ENCODE peak calls at places on chromosomes 5 and 9, in six cellular contexts. One of them, this sample, is unnamed.

GRCh38 chr9:72305102-72305546 is 59.9 kb downstream of the ZFAND5 start:
- DNase-seq in cardiac muscle cell: peak
- DNase-seq in cardiac fibroblast: peak
- DNase-seq in GM12865: peak
- DNase-seq in Calu3: peak
- DNase-seq in foreskin fibroblast: peak
- DNase-seq in this sample: no peak

GRCh38 chr9:121862371-121862970 is 211.0 kb downstream of the DAB2IP start:
- DNase-seq in cardiac muscle cell: no peak
- DNase-seq in cardiac fibroblast: no peak
- DNase-seq in GM12865: no peak
- DNase-seq in Calu3: no peak
- DNase-seq in foreskin fibroblast: no peak
- DNase-seq in this sample: no peak

GRCh38 chr5:11854926-11855325 is 49.3 kb downstream of the CTNND2 start:
- DNase-seq in cardiac muscle cell: no peak
- DNase-seq in cardiac fibroblast: no peak
- DNase-seq in GM12865: no peak
- DNase-seq in Calu3: no peak
- DNase-seq in foreskin fibroblast: no peak
- DNase-seq in this sample: no peak

GRCh38 chr9:101977614-101978210 is 239.3 kb upstream of the GRIN3A start:
- DNase-seq in cardiac muscle cell: peak
- DNase-seq in cardiac fibroblast: peak
- DNase-seq in GM12865: peak
- DNase-seq in Calu3: no peak
- DNase-seq in foreskin fibroblast: peak
- DNase-seq in this sample: no peak

GRCh38 chr9:37471942-37472679 is 6.9 kb upstream of the ZBTB5 start:
- DNase-seq in cardiac muscle cell: peak
- DNase-seq in cardiac fibroblast: peak
- DNase-seq in GM12865: no peak
- DNase-seq in Calu3: no peak
- DNase-seq in foreskin fibroblast: peak
- DNase-seq in this sample: no peak

GRCh38 chr5:176400382-176401156 is 12.0 kb downstream of the HIGD2A start:
- DNase-seq in cardiac muscle cell: no peak
- DNase-seq in cardiac fibroblast: no peak
- DNase-seq in GM12865: no peak
- DNase-seq in Calu3: peak
- DNase-seq in foreskin fibroblast: no peak
- DNase-seq in this sample: no peak

GRCh38 chr9:127193483-127193882 is 71.0 kb upstream of the ANGPTL2 start:
- DNase-seq in cardiac muscle cell: no peak
- DNase-seq in cardiac fibroblast: no peak
- DNase-seq in GM12865: no peak
- DNase-seq in Calu3: no peak
- DNase-seq in foreskin fibroblast: no peak
- DNase-seq in this sample: no peak

GRCh38 chr5:172010278-172010677 is 3.8 kb upstream of the FBXW11 start:
- DNase-seq in cardiac muscle cell: peak
- DNase-seq in cardiac fibroblast: peak
- DNase-seq in GM12865: no peak
- DNase-seq in Calu3: no peak
- DNase-seq in foreskin fibroblast: no peak
- DNase-seq in this sample: no peak

GRCh38 chr9:113857875-113858274 is 18.2 kb upstream of the ZNF618 start:
- DNase-seq in cardiac muscle cell: no peak
- DNase-seq in cardiac fibroblast: no peak
- DNase-seq in GM12865: peak
- DNase-seq in Calu3: no peak
- DNase-seq in foreskin fibroblast: no peak
- DNase-seq in this sample: no peak

GRCh38 chr9:132200706-132201105 is 38.8 kb downstream of the NTNG2 start:
- DNase-seq in cardiac muscle cell: no peak
- DNase-seq in cardiac fibroblast: no peak
- DNase-seq in GM12865: no peak
- DNase-seq in Calu3: no peak
- DNase-seq in foreskin fibroblast: no peak
- DNase-seq in this sample: no peak

GRCh38 chr5:39013938-39014337 is 60.3 kb downstream of the RICTOR start:
- DNase-seq in cardiac muscle cell: no peak
- DNase-seq in cardiac fibroblast: peak
- DNase-seq in GM12865: no peak
- DNase-seq in Calu3: no peak
- DNase-seq in foreskin fibroblast: peak
- DNase-seq in this sample: no peak

GRCh38 chr5:121748690-121749089 is 103.0 kb upstream of the FTMT start:
- DNase-seq in cardiac muscle cell: no peak
- DNase-seq in cardiac fibroblast: no peak
- DNase-seq in GM12865: no peak
- DNase-seq in Calu3: no peak
- DNase-seq in foreskin fibroblast: no peak
- DNase-seq in this sample: no peak

GRCh38 chr5:139744471-139745120 is 51.0 kb upstream of the PSD2 start:
- DNase-seq in cardiac muscle cell: no peak
- DNase-seq in cardiac fibroblast: no peak
- DNase-seq in GM12865: no peak
- DNase-seq in Calu3: no peak
- DNase-seq in foreskin fibroblast: no peak
- DNase-seq in this sample: no peak

GRCh38 chr5:99955006-99955405 is 580.2 kb upstream of the FAM174A start:
- DNase-seq in cardiac muscle cell: no peak
- DNase-seq in cardiac fibroblast: no peak
- DNase-seq in GM12865: no peak
- DNase-seq in Calu3: no peak
- DNase-seq in foreskin fibroblast: no peak
- DNase-seq in this sample: no peak
- TF ChIP-seq CTCF in cardiac muscle cell: no peak
- TF ChIP-seq CTCF in cardiac fibroblast: no peak
- TF ChIP-seq CTCF in GM12865: no peak
- TF ChIP-seq CTCF in Calu3: no peak
- TF ChIP-seq CTCF in foreskin fibroblast: no peak
- TF ChIP-seq CTCF in this sample: no peak

DNA sequence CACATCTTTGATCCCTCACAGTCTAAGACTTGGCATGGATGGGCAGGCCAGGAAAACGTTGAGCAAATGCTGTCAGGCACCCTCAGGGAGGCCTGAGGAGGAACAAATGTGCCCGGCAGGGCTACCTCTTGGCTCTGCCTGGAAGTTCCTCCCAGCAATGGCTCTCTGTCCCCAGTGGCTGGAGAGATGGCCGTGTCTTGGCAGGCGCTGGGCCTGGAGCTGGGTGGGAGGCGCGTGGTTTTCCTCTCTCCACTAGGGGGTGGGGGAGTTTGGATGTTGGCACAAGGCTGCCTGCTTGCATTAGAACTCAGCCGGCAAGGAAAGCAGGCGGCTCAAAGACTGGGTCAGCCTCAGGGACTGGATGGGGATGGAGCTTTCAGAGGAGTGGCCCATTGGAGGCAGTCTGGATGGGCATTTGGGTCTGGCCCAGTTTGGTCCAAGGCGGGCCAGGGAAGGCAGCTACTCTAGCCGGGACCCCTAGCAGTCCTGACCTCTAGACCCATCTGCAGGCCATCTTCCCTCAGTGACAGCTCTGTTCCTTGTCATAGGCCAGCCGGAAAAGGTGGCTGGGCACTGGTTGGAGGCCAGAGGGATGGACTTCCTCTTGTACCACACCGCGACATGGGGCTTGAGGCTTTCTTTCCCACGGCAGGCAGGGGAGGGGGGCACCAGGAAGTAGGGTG is 68.2 kb upstream of the STC2 start:
- DNase-seq in cardiac muscle cell: peak
- DNase-seq in cardiac fibroblast: peak
- DNase-seq in GM12865: no peak
- DNase-seq in Calu3: peak
- DNase-seq in foreskin fibroblast: peak
- DNase-seq in this sample: no peak
- TF ChIP-seq CTCF in cardiac muscle cell: peak
- TF ChIP-seq CTCF in cardiac fibroblast: peak
- TF ChIP-seq CTCF in GM12865: no peak
- TF ChIP-seq CTCF in Calu3: no peak
- TF ChIP-seq CTCF in foreskin fibroblast: no peak
- TF ChIP-seq CTCF in this sample: peak

GRCh38 chr5:90898330-90899013 is 339.9 kb downstream of the ADGRV1 start:
- DNase-seq in cardiac muscle cell: peak
- DNase-seq in cardiac fibroblast: peak
- DNase-seq in GM12865: no peak
- DNase-seq in Calu3: no peak
- DNase-seq in foreskin fibroblast: peak
- DNase-seq in this sample: no peak

GRCh38 chr5:90902681-90903386 is 344.2 kb downstream of the ADGRV1 start:
- DNase-seq in cardiac muscle cell: no peak
- DNase-seq in cardiac fibroblast: no peak
- DNase-seq in GM12865: no peak
- DNase-seq in Calu3: no peak
- DNase-seq in foreskin fibroblast: no peak
- DNase-seq in this sample: no peak

GRCh38 chr5:90902170-90902569 is 343.6 kb downstream of the ADGRV1 start:
- DNase-seq in cardiac muscle cell: no peak
- DNase-seq in cardiac fibroblast: no peak
- DNase-seq in GM12865: no peak
- DNase-seq in Calu3: no peak
- DNase-seq in foreskin fibroblast: no peak
- DNase-seq in this sample: no peak

GRCh38 chr5:90899014-90899604 is 340.5 kb downstream of the ADGRV1 start:
- DNase-seq in cardiac muscle cell: no peak
- DNase-seq in cardiac fibroblast: no peak
- DNase-seq in GM12865: no peak
- DNase-seq in Calu3: peak
- DNase-seq in foreskin fibroblast: no peak
- DNase-seq in this sample: no peak

DNA sequence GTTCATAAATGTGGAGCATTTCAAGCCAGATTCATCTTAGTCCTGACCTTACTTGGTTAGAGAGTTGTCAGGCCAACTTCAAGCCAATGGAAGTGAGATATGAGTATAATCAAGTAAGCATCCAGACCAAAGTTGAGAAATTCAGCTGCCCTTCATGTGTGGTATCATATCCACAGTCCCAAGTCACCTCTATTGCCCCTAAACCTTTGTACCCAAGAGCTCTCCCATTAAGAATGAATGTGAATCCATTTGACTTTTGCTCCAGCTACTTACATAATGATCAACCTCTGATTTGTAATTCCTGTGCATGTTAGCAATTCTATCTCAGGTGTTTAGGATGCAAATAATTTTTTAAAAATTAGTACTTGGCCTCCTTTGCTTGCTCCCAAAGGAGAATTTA is 342.7 kb downstream of the ADGRV1 start:
- DNase-seq in cardiac muscle cell: no peak
- DNase-seq in cardiac fibroblast: no peak
- DNase-seq in GM12865: no peak
- DNase-seq in Calu3: no peak
- DNase-seq in foreskin fibroblast: no peak
- DNase-seq in this sample: no peak
- TF ChIP-seq CTCF in cardiac muscle cell: no peak
- TF ChIP-seq CTCF in cardiac fibroblast: no peak
- TF ChIP-seq CTCF in GM12865: no peak
- TF ChIP-seq CTCF in Calu3: no peak
- TF ChIP-seq CTCF in foreskin fibroblast: no peak
- TF ChIP-seq CTCF in this sample: no peak

DNA sequence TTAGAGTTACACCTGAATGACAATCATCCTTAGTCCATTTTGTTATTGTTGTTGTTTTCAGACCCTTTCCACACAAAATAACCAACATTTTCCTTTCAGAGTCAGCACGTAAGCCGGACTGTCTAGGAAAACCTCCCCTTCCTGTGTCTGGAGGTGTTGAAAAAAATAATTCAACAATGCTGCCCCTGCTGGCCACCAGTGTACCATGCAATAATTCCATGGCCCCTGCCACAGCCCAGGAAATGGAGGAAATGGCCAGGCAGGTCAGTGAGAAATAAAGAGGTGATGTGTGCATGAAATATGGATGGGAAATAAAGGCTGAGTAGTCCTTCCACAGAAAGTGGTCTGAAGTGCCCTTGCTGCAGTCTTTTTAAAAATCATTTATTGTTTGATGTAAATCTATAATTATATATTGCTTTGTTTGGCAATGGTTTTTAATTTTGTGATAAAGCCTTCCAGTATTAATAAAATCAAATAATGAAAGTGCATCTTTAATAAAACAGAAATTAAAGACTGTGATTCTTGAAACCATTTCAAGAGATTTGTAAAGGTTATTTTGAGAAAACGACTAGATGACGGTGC is 152.8 kb upstream of the PAPPA start:
- DNase-seq in cardiac muscle cell: no peak
- DNase-seq in cardiac fibroblast: no peak
- DNase-seq in GM12865: peak
- DNase-seq in Calu3: peak
- DNase-seq in foreskin fibroblast: no peak
- DNase-seq in this sample: no peak
- TF ChIP-seq CTCF in cardiac muscle cell: peak
- TF ChIP-seq CTCF in cardiac fibroblast: peak
- TF ChIP-seq CTCF in GM12865: peak
- TF ChIP-seq CTCF in Calu3: peak
- TF ChIP-seq CTCF in foreskin fibroblast: peak
- TF ChIP-seq CTCF in this sample: peak

GRCh38 chr9:79465171-79465570 is 106.6 kb upstream of the TLE4 start:
- DNase-seq in cardiac muscle cell: no peak
- DNase-seq in cardiac fibroblast: no peak
- DNase-seq in GM12865: no peak
- DNase-seq in Calu3: no peak
- DNase-seq in foreskin fibroblast: no peak
- DNase-seq in this sample: no peak

GRCh38 chr9:79471577-79472543 is 99.9 kb upstream of the TLE4 start:
- DNase-seq in cardiac muscle cell: peak
- DNase-seq in cardiac fibroblast: peak
- DNase-seq in GM12865: peak
- DNase-seq in Calu3: no peak
- DNase-seq in foreskin fibroblast: peak
- DNase-seq in this sample: no peak

GRCh38 chr9:79473704-79474103 is 98.1 kb upstream of the TLE4 start:
- DNase-seq in cardiac muscle cell: no peak
- DNase-seq in cardiac fibroblast: no peak
- DNase-seq in GM12865: no peak
- DNase-seq in Calu3: no peak
- DNase-seq in foreskin fibroblast: no peak
- DNase-seq in this sample: no peak

GRCh38 chr9:79470957-79471356 is 100.8 kb upstream of the TLE4 start:
- DNase-seq in cardiac muscle cell: no peak
- DNase-seq in cardiac fibroblast: no peak
- DNase-seq in GM12865: no peak
- DNase-seq in Calu3: no peak
- DNase-seq in foreskin fibroblast: no peak
- DNase-seq in this sample: no peak

GRCh38 chr9:79469164-79469563 is 102.6 kb upstream of the TLE4 start:
- DNase-seq in cardiac muscle cell: no peak
- DNase-seq in cardiac fibroblast: no peak
- DNase-seq in GM12865: no peak
- DNase-seq in Calu3: no peak
- DNase-seq in foreskin fibroblast: no peak
- DNase-seq in this sample: no peak
- TF ChIP-seq CTCF in cardiac muscle cell: no peak
- TF ChIP-seq CTCF in cardiac fibroblast: no peak
- TF ChIP-seq CTCF in GM12865: no peak
- TF ChIP-seq CTCF in Calu3: no peak
- TF ChIP-seq CTCF in foreskin fibroblast: no peak
- TF ChIP-seq CTCF in this sample: no peak

DNA sequence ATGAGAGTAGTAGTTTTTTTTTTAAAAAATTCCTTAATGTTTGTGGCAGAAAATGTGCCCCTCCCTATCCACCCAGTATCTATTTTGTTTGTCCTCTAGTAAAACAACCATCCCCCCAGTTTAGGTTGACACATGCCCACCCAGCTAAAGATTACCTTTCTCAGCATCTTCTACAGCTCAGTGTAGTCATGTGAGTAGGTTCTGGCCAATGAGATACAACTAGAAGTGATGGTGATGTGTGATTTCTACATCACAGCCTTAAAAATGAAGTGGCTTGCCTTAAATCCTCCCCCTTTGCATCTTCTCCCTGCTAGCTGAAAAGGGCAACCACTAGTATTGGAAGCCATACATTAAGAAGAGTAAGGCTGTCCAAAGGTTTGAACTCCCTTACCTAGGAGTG is 14.9 kb downstream of the CHD1 start:
- DNase-seq in cardiac muscle cell: no peak
- DNase-seq in cardiac fibroblast: no peak
- DNase-seq in GM12865: no peak
- DNase-seq in Calu3: no peak
- DNase-seq in foreskin fibroblast: no peak
- DNase-seq in this sample: no peak
- TF ChIP-seq CTCF in cardiac muscle cell: no peak
- TF ChIP-seq CTCF in cardiac fibroblast: no peak
- TF ChIP-seq CTCF in GM12865: no peak
- TF ChIP-seq CTCF in Calu3: no peak
- TF ChIP-seq CTCF in foreskin fibroblast: no peak
- TF ChIP-seq CTCF in this sample: no peak

This sample was measured in progenitor cell of endocrine pancreas.